ENCODE peak calls at places on chromosomes 12 and 14, in nine cellular contexts. L, A, Q, R, U, B, Z, E and H are unnamed samples. For H3K36me3, the result is how much of the 10 kb centered on the place peaks cover.

GRCh38 chr12:69442894-69443293 is 27.3 kb upstream of the FRS2 start:
- DNase-seq in B (no peak), E (no peak), R (no peak), A (no peak), Q (no peak), L (no peak), Z (no peak), U (no peak), H (no peak)

GRCh38 chr14:101859916-101860315 is 98.4 kb downstream of the PPP2R5C start:
- DNase-seq in R (no peak), Z (no peak), U (no peak), A (no peak), Q (no peak), E (no peak), B (no peak), L (no peak), H (no peak)

GRCh38 chr12:113333877-113334785 is 778 bp downstream of the SLC8B1 start:
- DNase-seq in L (no peak), Q (peak), Z (peak), B (peak), U (no peak), R (peak), E (no peak), A (no peak), H (peak)

GRCh38 chr12:45575823-45576448 is 153.6 kb upstream of the ARID2 start:
- DNase-seq in L (no peak), B (no peak), R (no peak), Z (no peak), E (no peak), Q (no peak), A (no peak), U (no peak), H (no peak)

GRCh38 chr12:107282628-107283027 is 189.3 kb upstream of the CRY1 start:
- DNase-seq in R (no peak), L (no peak), U (no peak), Z (no peak), A (no peak), Q (no peak), B (no peak), E (no peak), H (no peak)

GRCh38 chr12:130799051-130799450 is 40.0 kb downstream of the STX2 start:
- DNase-seq in Z (no peak), A (no peak), E (no peak), L (no peak), R (no peak), U (no peak), B (no peak), Q (no peak), H (no peak)

GRCh38 chr14:106556665-106557289 is 1030.4 kb downstream of the TMEM121 start:
- DNase-seq in B (peak), Q (peak), Z (peak), A (no peak), R (peak), L (peak), U (peak), E (no peak), H (peak)

GRCh38 chr12:101793401-101793800 is 37.4 kb downstream of the GNPTAB start:
- DNase-seq in U (no peak), Z (no peak), L (no peak), E (no peak), B (no peak), R (no peak), A (no peak), Q (no peak), H (no peak)

GRCh38 chr14:46451800-46452199 is 199.8 kb downstream of the RPL10L start:
- DNase-seq in Q (no peak), A (no peak), Z (no peak), U (no peak), R (no peak), E (no peak), L (no peak), B (no peak), H (no peak)

GRCh38 chr12:98423963-98424362 is 91.4 kb upstream of the TMPO start:
- DNase-seq in E (no peak), Q (no peak), U (no peak), Z (no peak), A (no peak), B (no peak), R (no peak), L (no peak), H (no peak)

GRCh38 chr14:103104654-103105511 is 10.4 kb downstream of the EXOC3L4 start:
- DNase-seq in A (no peak), Z (peak), U (peak), E (peak), Q (peak), B (peak), R (peak), L (peak), H (peak)

GRCh38 chr12:132289356-132290202 is 39.8 kb downstream of the GALNT9 start:
- DNase-seq in A (peak), B (no peak), R (no peak), Z (no peak), L (no peak), Q (no peak), E (peak), U (peak), H (no peak)

GRCh38 chr14:101927859-101928258 is 36.5 kb upstream of the DYNC1H1 start:
- DNase-seq in A (no peak), B (peak), Z (peak), L (peak), R (peak), Q (peak), E (peak), U (peak), H (peak)

GRCh38 chr12:130281157-130281799 is 56.4 kb upstream of the PIWIL1 start:
- DNase-seq in L (peak), R (no peak), B (no peak), E (peak), Q (peak), Z (no peak), A (no peak), U (peak), H (no peak)

GRCh38 chr12:26863515-26863914 is 30.5 kb upstream of the ITPR2 start:
- DNase-seq in U (no peak), R (no peak), Q (no peak), Z (no peak), L (no peak), B (no peak), A (no peak), E (no peak), H (no peak)

GRCh38 chr14:95300002-95300696 is 19.6 kb downstream of the CLMN start:
- DNase-seq in U (no peak), Z (no peak), E (no peak), Q (no peak), L (no peak), B (no peak), R (peak), A (peak), H (no peak)

GRCh38 chr12:79023261-79023660 is 158.7 kb downstream of the SYT1 start:
- DNase-seq in U (no peak), B (no peak), L (peak), A (no peak), Q (no peak), R (no peak), E (no peak), Z (no peak), H (no peak)

GRCh38 chr14:101810897-101811620 is 49.5 kb downstream of the PPP2R5C start:
- DNase-seq in E (no peak), Q (no peak), A (no peak), Z (no peak), R (no peak), L (no peak), B (no peak), U (no peak), H (no peak)

GRCh38 chr12:131536337-131536736 is 174.6 kb upstream of the SFSWAP start:
- DNase-seq in U (no peak), B (peak), Z (no peak), R (no peak), A (no peak), L (no peak), E (no peak), Q (no peak), H (no peak)

GRCh38 chr14:24243336-24243836 is 963 bp upstream of the TINF2 start:
- DNase-seq in U (no peak), R (no peak), A (no peak), B (no peak), E (peak), Q (no peak), Z (no peak), L (no peak), H (no peak)

GRCh38 chr12:89817501-89818226 is 109.0 kb upstream of the ATP2B1 start:
- DNase-seq in B (no peak), A (no peak), U (no peak), E (no peak), R (no peak), Z (no peak), Q (no peak), L (no peak), H (no peak)

DNA sequence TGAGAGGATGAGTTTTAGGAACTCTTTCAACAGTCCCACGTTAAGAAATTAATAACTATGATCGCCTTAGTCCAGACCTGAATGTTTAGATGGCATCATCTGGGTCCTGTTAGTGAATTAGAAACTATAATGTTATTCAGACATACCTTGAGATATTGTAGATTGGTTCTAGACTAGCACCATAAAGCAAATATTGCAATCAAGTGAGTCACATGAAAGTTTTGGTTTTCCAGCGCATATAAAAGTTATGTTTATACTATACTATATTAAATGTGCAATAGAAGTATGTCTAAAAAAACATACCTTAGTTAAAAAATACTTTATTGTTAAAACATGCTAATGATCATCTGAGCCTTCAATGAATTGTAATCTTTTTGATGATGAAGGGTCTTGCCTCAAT is 106.6 kb upstream of the ATP2B1 start:
- DNase-seq in U (no peak), B (no peak), Q (no peak), A (no peak), L (no peak), R (no peak), Z (no peak), E (no peak), H (no peak)
- H3K36me3 ChIP-seq in U (under half), B (under half), Q (under half), A (under half), L (under half), R (under half), Z (under half), E (under half), H (under half)

DNA sequence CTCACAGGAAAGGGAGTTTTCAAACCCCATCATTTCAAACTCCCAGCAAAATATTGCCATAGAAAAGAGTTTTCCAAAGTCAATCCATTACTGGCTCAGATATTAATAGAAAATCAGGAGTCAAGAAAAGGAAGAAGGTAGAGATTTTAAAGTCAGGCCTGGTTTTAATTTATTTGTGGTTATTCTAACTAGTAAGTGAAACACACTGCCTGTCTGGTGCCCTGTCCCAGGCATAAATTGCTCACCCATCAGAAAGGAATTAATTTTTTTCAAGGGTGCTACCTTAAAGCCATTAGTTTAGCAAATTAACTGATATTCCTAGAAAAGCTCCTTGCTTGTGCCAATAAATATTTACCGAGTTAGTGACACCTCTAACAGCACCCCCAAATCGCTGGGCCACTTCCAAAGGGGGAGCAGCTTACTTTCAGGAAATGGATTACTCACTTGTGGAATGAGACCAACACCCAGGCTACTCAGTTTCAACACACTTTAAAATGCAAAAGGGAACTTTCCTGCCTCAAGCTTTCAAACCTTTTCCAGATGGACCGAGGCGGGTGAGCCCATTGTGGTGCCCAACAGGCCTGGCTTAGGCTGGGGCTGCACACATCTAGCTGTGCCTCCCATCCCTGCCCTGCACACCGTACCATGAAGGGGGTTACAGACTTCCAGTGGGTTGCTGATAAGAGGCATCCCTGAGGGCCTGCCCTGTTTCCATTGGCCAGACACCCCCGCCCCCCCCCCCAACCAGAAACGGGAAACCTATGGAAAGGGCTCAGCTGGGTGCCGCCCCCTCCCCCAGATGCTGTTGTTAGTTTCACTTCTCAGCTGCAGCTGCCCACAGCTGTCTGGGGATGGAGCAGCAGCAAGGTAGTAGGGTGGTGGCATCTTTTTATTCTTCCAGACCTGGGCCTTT is 117.2 kb downstream of the SAMD4A start:
- DNase-seq in E (peak), R (no peak), A (peak), U (peak), Q (peak), L (peak), B (peak), Z (no peak), H (no peak)
- H3K27ac ChIP-seq in E (peak), R (peak), A (peak), U (no peak), Q (peak), L (peak), B (peak), Z (no peak), H (no peak)

GRCh38 chr12:3755898-3756297 is 3.0 kb upstream of the CRACR2A start:
- DNase-seq in E (peak), R (no peak), Q (no peak), A (no peak), U (peak), Z (no peak), L (no peak), B (no peak), H (no peak)
- TF ChIP-seq CTCF in E (no peak), R (no peak), Q (no peak), A (no peak), U (no peak), Z (no peak), L (no peak), B (no peak), H (no peak)

GRCh38 chr12:47789141-47789540 is 16.1 kb downstream of the SLC48A1 start:
- DNase-seq in L (no peak), B (no peak), A (no peak), Z (no peak), E (no peak), R (no peak), Q (no peak), U (no peak), H (peak)
- H3K36me3 ChIP-seq in L (half or more), B (half or more), A (half or more), Z (half or more), E (under half), R (under half), Q (under half), U (under half), H (under half)

GRCh38 chr12:52350786-52351185 is 16.5 kb downstream of the KRT85 start:
- DNase-seq in A (no peak), B (no peak), E (no peak), Q (no peak), R (no peak), L (no peak), Z (no peak), U (no peak), H (no peak)
- H3K27ac ChIP-seq in A (no peak), B (no peak), E (no peak), Q (no peak), R (no peak), L (no peak), Z (no peak), U (no peak), H (no peak)

GRCh38 chr14:74922752-74923401 is at the start of gene RPS6KL1:
- DNase-seq in U (peak), Q (peak), Z (peak), L (peak), B (peak), R (peak), A (peak), E (peak), H (peak)

GRCh38 chr14:74921987-74922751 is 891 bp downstream of the RPS6KL1 start:
- DNase-seq in E (no peak), Z (no peak), R (no peak), L (no peak), Q (no peak), U (no peak), B (no peak), A (no peak), H (no peak)

GRCh38 chr14:74924061-74924460 is 1.0 kb upstream of the RPS6KL1 start:
- DNase-seq in R (no peak), B (no peak), E (no peak), A (no peak), U (no peak), Q (no peak), L (no peak), Z (peak), H (peak)

GRCh38 chr14:74929242-74929641 is 6.2 kb upstream of the RPS6KL1 start:
- DNase-seq in Z (no peak), A (no peak), L (no peak), U (no peak), R (no peak), B (no peak), E (no peak), Q (no peak), H (no peak)

DNA sequence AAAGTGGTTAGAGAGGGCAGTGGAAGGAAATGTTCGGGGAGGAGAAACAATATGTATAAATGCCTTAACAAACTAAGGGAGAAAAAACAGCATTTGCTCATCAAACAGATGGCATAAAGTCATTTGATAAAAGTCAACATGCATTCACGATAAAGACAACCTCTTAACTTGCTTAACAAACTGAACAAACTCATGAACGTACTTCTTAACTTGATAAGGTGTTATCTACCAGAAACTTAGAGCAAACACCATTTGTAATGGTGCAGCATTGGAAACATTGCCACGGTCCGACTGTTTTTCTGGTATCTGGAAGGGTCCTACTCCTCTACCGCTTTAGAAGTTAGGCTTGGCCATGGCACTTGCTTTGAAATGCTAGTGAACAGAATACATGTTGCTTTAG is 4.2 kb upstream of the RPS6KL1 start:
- DNase-seq in A (no peak), Q (no peak), E (no peak), U (no peak), B (no peak), R (no peak), Z (no peak), L (no peak), H (no peak)
- TF ChIP-seq CTCF in A (no peak), Q (no peak), E (no peak), U (no peak), B (no peak), R (no peak), Z (no peak), L (no peak), H (no peak)

GRCh38 chr12:124374147-124374546 is 79.3 kb downstream of the RFLNA start:
- DNase-seq in U (no peak), B (no peak), Q (no peak), A (no peak), L (no peak), E (no peak), Z (no peak), R (no peak), H (no peak)
- H3K36me3 ChIP-seq in U (under half), B (half or more), Q (under half), A (half or more), L (half or more), E (under half), Z (half or more), R (under half), H (half or more)